ENCODE peak calls at places on chromosomes 5 and 9, in six cellular contexts. One of them, this sample, is unnamed.

GRCh38 chr9:116269250-116269649 is 115.7 kb downstream of the PAPPA start:
- DNase-seq in SW 1271: no peak
- DNase-seq in activated effector memory CD4-positive, alpha-beta T cell treated with anti-CD3 and anti-CD28 coated beads, Interleukin-2, amount 50 U/mL, for 16 hours: no peak
- DNase-seq in nucleus accumbens: no peak
- DNase-seq in activated T-cell treated with anti-CD3 and anti-CD28 coated beads, Interleukin-2, amount 50 U/mL, for 72 hours: no peak
- DNase-seq in hypothalamus: no peak
- DNase-seq in this sample: peak

GRCh38 chr5:7877851-7878250 is 8.9 kb downstream of the MTRR start:
- DNase-seq in SW 1271: no peak
- DNase-seq in hypothalamus: no peak
- DNase-seq in activated effector memory CD4-positive, alpha-beta T cell treated with anti-CD3 and anti-CD28 coated beads, Interleukin-2, amount 50 U/mL, for 16 hours: no peak
- DNase-seq in activated T-cell treated with anti-CD3 and anti-CD28 coated beads, Interleukin-2, amount 50 U/mL, for 72 hours: no peak
- DNase-seq in nucleus accumbens: no peak
- DNase-seq in this sample: peak

GRCh38 chr9:22010881-22011625 is 1.9 kb upstream of the CDKN2B start:
- DNase-seq in nucleus accumbens: no peak
- DNase-seq in hypothalamus: no peak
- DNase-seq in SW 1271: no peak
- DNase-seq in activated T-cell treated with anti-CD3 and anti-CD28 coated beads, Interleukin-2, amount 50 U/mL, for 72 hours: no peak
- DNase-seq in activated effector memory CD4-positive, alpha-beta T cell treated with anti-CD3 and anti-CD28 coated beads, Interleukin-2, amount 50 U/mL, for 16 hours: no peak
- DNase-seq in this sample: no peak

GRCh38 chr9:125511780-125512179 is 195.2 kb downstream of the MAPKAP1 start:
- DNase-seq in hypothalamus: no peak
- DNase-seq in SW 1271: no peak
- DNase-seq in activated effector memory CD4-positive, alpha-beta T cell treated with anti-CD3 and anti-CD28 coated beads, Interleukin-2, amount 50 U/mL, for 16 hours: no peak
- DNase-seq in nucleus accumbens: no peak
- DNase-seq in activated T-cell treated with anti-CD3 and anti-CD28 coated beads, Interleukin-2, amount 50 U/mL, for 72 hours: no peak
- DNase-seq in this sample: no peak

GRCh38 chr9:100601216-100601615 is 23.3 kb downstream of the CAVIN4 start:
- DNase-seq in activated T-cell treated with anti-CD3 and anti-CD28 coated beads, Interleukin-2, amount 50 U/mL, for 72 hours: peak
- DNase-seq in hypothalamus: no peak
- DNase-seq in SW 1271: peak
- DNase-seq in activated effector memory CD4-positive, alpha-beta T cell treated with anti-CD3 and anti-CD28 coated beads, Interleukin-2, amount 50 U/mL, for 16 hours: peak
- DNase-seq in nucleus accumbens: peak
- DNase-seq in this sample: peak

GRCh38 chr9:77714077-77714549 is 66.0 kb upstream of the GNA14 start:
- DNase-seq in hypothalamus: no peak
- DNase-seq in nucleus accumbens: no peak
- DNase-seq in activated effector memory CD4-positive, alpha-beta T cell treated with anti-CD3 and anti-CD28 coated beads, Interleukin-2, amount 50 U/mL, for 16 hours: no peak
- DNase-seq in SW 1271: no peak
- DNase-seq in activated T-cell treated with anti-CD3 and anti-CD28 coated beads, Interleukin-2, amount 50 U/mL, for 72 hours: no peak
- DNase-seq in this sample: peak

GRCh38 chr5:173310861-173311515 is 17.2 kb downstream of the STC2 start:
- DNase-seq in hypothalamus: peak
- DNase-seq in nucleus accumbens: peak
- DNase-seq in activated T-cell treated with anti-CD3 and anti-CD28 coated beads, Interleukin-2, amount 50 U/mL, for 72 hours: no peak
- DNase-seq in activated effector memory CD4-positive, alpha-beta T cell treated with anti-CD3 and anti-CD28 coated beads, Interleukin-2, amount 50 U/mL, for 16 hours: no peak
- DNase-seq in SW 1271: no peak
- DNase-seq in this sample: peak

GRCh38 chr9:852539-852938 is 11.0 kb downstream of the DMRT1 start:
- DNase-seq in SW 1271: no peak
- DNase-seq in hypothalamus: no peak
- DNase-seq in activated T-cell treated with anti-CD3 and anti-CD28 coated beads, Interleukin-2, amount 50 U/mL, for 72 hours: no peak
- DNase-seq in nucleus accumbens: no peak
- DNase-seq in activated effector memory CD4-positive, alpha-beta T cell treated with anti-CD3 and anti-CD28 coated beads, Interleukin-2, amount 50 U/mL, for 16 hours: no peak
- DNase-seq in this sample: no peak

GRCh38 chr9:121691890-121692289 is 40.5 kb downstream of the DAB2IP start:
- DNase-seq in activated T-cell treated with anti-CD3 and anti-CD28 coated beads, Interleukin-2, amount 50 U/mL, for 72 hours: no peak
- DNase-seq in hypothalamus: no peak
- DNase-seq in nucleus accumbens: no peak
- DNase-seq in activated effector memory CD4-positive, alpha-beta T cell treated with anti-CD3 and anti-CD28 coated beads, Interleukin-2, amount 50 U/mL, for 16 hours: no peak
- DNase-seq in SW 1271: no peak
- DNase-seq in this sample: no peak

GRCh38 chr5:122153230-122153629 is 23.9 kb downstream of the ZNF474 start:
- DNase-seq in activated T-cell treated with anti-CD3 and anti-CD28 coated beads, Interleukin-2, amount 50 U/mL, for 72 hours: no peak
- DNase-seq in hypothalamus: no peak
- DNase-seq in SW 1271: no peak
- DNase-seq in nucleus accumbens: no peak
- DNase-seq in activated effector memory CD4-positive, alpha-beta T cell treated with anti-CD3 and anti-CD28 coated beads, Interleukin-2, amount 50 U/mL, for 16 hours: no peak
- DNase-seq in this sample: peak

This sample was measured in LHCN-M2.